ENCODE peak calls at places on chromosomes 5 and 9, in seven cellular contexts. A, S, O, G, Y, N and W are unnamed samples.

GRCh38 chr9:110048976-110049698 is 158.8 kb downstream of the C9orf152 start:
- DNase-seq in A (peak), S (peak), O (peak), G (peak), Y (no peak), N (peak), W (no peak)

GRCh38 chr5:181053760-181054122 is 13.7 kb downstream of the BTNL9 start:
- DNase-seq in A (peak), S (no peak), O (peak), G (no peak), Y (no peak), N (no peak), W (no peak)

GRCh38 chr9:127174386-127175318 is 52.2 kb upstream of the ANGPTL2 start:
- DNase-seq in A (no peak), S (no peak), O (no peak), G (no peak), Y (no peak), N (peak), W (no peak)

GRCh38 chr5:137367951-137368350 is 131.2 kb downstream of the SPOCK1 start:
- DNase-seq in A (no peak), S (no peak), O (no peak), G (no peak), Y (no peak), N (no peak), W (peak)

GRCh38 chr5:38105231-38105570 is 153.2 kb upstream of the EGFLAM start:
- DNase-seq in A (no peak), S (no peak), O (no peak), G (no peak), Y (no peak), N (no peak), W (no peak)

GRCh38 chr9:78026416-78026815 is 5.2 kb downstream of the GNAQ start:
- DNase-seq in A (peak), S (no peak), O (no peak), G (peak), Y (peak), N (no peak), W (no peak)

GRCh38 chr5:168979140-168979539 is 321.8 kb downstream of the SLIT3 start:
- DNase-seq in A (peak), S (no peak), O (no peak), G (no peak), Y (no peak), N (no peak), W (peak)

GRCh38 chr9:5140151-5140550 is 45.3 kb downstream of the INSL6 start:
- DNase-seq in A (no peak), S (no peak), O (no peak), G (peak), Y (peak), N (no peak), W (no peak)

GRCh38 chr5:132253008-132253441 is 4.5 kb upstream of the PDLIM4 start:
- DNase-seq in A (no peak), S (no peak), O (no peak), G (no peak), Y (no peak), N (no peak), W (no peak)

GRCh38 chr5:176725521-176725920 is 78.2 kb downstream of the TSPAN17 start:
- DNase-seq in A (no peak), S (no peak), O (no peak), G (peak), Y (no peak), N (no peak), W (no peak)

GRCh38 chr5:15499528-15500325 is at the start of gene FBXL7:
- DNase-seq in A (peak), S (peak), O (peak), G (peak), Y (peak), N (peak), W (peak)

GRCh38 chr5:98102926-98103325 is 670.5 kb upstream of the RGMB start:
- DNase-seq in A (peak), S (no peak), O (no peak), G (no peak), Y (peak), N (no peak), W (no peak)

GRCh38 chr9:112341741-112342140 is 8.3 kb upstream of the PTBP3 start:
- DNase-seq in A (peak), S (no peak), O (peak), G (no peak), Y (no peak), N (peak), W (peak)

GRCh38 chr5:91384671-91385430 is 1.7 kb upstream of the ARRDC3 start:
- DNase-seq in A (peak), S (peak), O (peak), G (peak), Y (peak), N (peak), W (peak)

GRCh38 chr9:79572032-79572890 is 496 bp downstream of the TLE4 start:
- DNase-seq in A (peak), S (peak), O (peak), G (no peak), Y (peak), N (peak), W (peak)

GRCh38 chr9:91384954-91385353 is 23.2 kb upstream of the AUH start:
- DNase-seq in A (no peak), S (no peak), O (no peak), G (peak), Y (no peak), N (no peak), W (no peak)

GRCh38 chr5:1821862-1822261 is 20.7 kb downstream of the NDUFS6 start:
- DNase-seq in A (no peak), S (no peak), O (no peak), G (no peak), Y (no peak), N (no peak), W (no peak)

GRCh38 chr9:93354451-93354850 is 97.0 kb upstream of the FAM120A start:
- DNase-seq in A (no peak), S (no peak), O (no peak), G (peak), Y (no peak), N (no peak), W (no peak)

GRCh38 chr5:95709967-95710650 is 21.0 kb upstream of the RHOBTB3 start:
- DNase-seq in A (no peak), S (no peak), O (peak), G (no peak), Y (no peak), N (peak), W (no peak)

GRCh38 chr9:32395483-32396216 is 11.2 kb downstream of the ACO1 start:
- DNase-seq in A (peak), S (no peak), O (peak), G (peak), Y (peak), N (no peak), W (peak)

GRCh38 chr5:68086857-68087256 is 128.7 kb upstream of the PIK3R1 start:
- DNase-seq in A (peak), S (no peak), O (no peak), G (no peak), Y (peak), N (no peak), W (peak)

GRCh38 chr5:75005561-75005960 is 46.8 kb downstream of the GCNT4 start:
- DNase-seq in A (no peak), S (no peak), O (no peak), G (no peak), Y (no peak), N (no peak), W (no peak)

GRCh38 chr5:180499684-180500083 is 5.5 kb downstream of the CNOT6 start:
- DNase-seq in A (peak), S (no peak), O (no peak), G (peak), Y (no peak), N (no peak), W (no peak)

GRCh38 chr9:137316012-137316981 is 14.2 kb upstream of the NRARP start:
- DNase-seq in A (peak), S (peak), O (peak), G (no peak), Y (peak), N (peak), W (no peak)

GRCh38 chr5:102453716-102454115 is 45.1 kb downstream of the SLCO6A1 start:
- DNase-seq in A (no peak), S (no peak), O (no peak), G (no peak), Y (no peak), N (no peak), W (no peak)

GRCh38 chr9:121055642-121056143 is 5.6 kb upstream of the C5 start:
- DNase-seq in A (peak), S (no peak), O (peak), G (peak), Y (peak), N (peak), W (no peak)

GRCh38 chr5:55570026-55570425 is 35.3 kb upstream of the PLPP1 start:
- DNase-seq in A (peak), S (no peak), O (peak), G (no peak), Y (peak), N (no peak), W (peak)

GRCh38 chr9:3999706-4000105 is 300.2 kb downstream of the GLIS3 start:
- DNase-seq in A (no peak), S (no peak), O (no peak), G (no peak), Y (no peak), N (no peak), W (no peak)

GRCh38 chr5:91499943-91500531 is 116.9 kb upstream of the ARRDC3 start:
- DNase-seq in A (peak), S (peak), O (peak), G (peak), Y (peak), N (no peak), W (peak)

GRCh38 chr5:2009986-2010914 is 127.5 kb upstream of the IRX4 start:
- DNase-seq in A (no peak), S (no peak), O (no peak), G (no peak), Y (no peak), N (peak), W (no peak)

GRCh38 chr9:23526806-23527205 is 299.2 kb downstream of the ELAVL2 start:
- DNase-seq in A (no peak), S (no peak), O (no peak), G (peak), Y (no peak), N (no peak), W (no peak)

GRCh38 chr9:107044872-107045271 is 181.9 kb downstream of the ZNF462 start:
- DNase-seq in A (no peak), S (no peak), O (peak), G (no peak), Y (no peak), N (peak), W (no peak)

GRCh38 chr5:54207566-54207965 is 102.8 kb downstream of the ARL15 start:
- DNase-seq in A (no peak), S (no peak), O (peak), G (no peak), Y (no peak), N (peak), W (no peak)

GRCh38 chr5:3389471-3390026 is 206.1 kb upstream of the IRX1 start:
- DNase-seq in A (no peak), S (no peak), O (peak), G (no peak), Y (no peak), N (no peak), W (no peak)

GRCh38 chr5:35826561-35826960 is 30.1 kb upstream of the IL7R start:
- DNase-seq in A (no peak), S (no peak), O (no peak), G (no peak), Y (no peak), N (no peak), W (no peak)

DNA sequence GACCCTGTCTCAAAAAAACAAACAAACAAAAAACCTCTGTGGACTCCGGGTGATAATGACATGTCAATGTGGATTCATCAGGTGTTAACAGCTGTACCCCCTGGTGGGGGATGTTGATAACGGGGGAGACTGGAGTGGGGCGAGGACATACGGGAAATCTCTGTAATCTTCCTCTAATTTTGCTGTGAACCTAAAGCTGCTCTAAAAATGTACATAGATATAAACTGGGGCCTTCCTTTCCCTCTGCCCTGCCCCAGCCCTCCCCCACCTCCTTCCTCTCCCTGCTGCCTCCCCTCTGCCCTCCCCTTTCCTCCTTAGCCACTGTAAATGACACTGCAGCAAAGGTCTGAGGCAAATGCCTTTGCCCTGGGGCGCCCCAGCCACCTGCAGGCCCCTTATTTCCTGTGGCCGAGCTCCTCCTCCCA is 1.4 kb upstream of the CEL start:
- DNase-seq in A (no peak), S (no peak), O (peak), G (no peak), Y (no peak), N (peak), W (no peak)
- TF ChIP-seq CTCF in A (no peak), S (no peak), O (no peak), G (no peak), Y (no peak), N (peak), W (no peak)

DNA sequence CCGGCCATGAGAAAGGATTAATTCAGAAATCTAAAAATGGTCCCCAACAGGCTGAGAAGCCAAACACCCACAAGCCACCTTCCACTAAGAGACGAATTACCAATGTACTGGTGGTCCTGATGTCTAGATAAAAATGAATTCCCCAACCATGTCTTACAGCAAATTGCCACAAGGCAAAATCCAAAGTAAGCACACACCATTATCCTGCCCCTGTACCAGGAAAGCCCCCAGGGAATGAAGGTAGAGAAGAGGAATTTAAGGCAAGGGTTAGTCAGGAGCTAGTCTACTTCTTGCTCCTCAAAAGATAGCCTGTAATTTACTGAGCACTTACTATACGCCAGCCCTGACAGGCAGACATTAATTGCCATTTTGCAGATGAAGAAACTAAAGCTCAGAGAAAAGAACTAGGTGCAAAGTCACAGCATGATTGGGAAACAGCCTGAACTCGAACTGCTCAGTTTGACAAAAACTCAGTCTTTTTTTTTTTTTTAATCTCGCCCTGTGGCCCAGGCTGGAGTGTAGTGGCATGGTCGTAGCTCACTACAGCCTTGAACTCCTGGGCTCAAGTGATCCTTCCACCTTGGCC is 64.3 kb downstream of the RAPGEF1 start:
- DNase-seq in A (no peak), S (no peak), O (no peak), G (no peak), Y (no peak), N (no peak), W (no peak)
- H3K4me3 ChIP-seq in A (no peak), S (peak), O (no peak), G (no peak), Y (no peak), N (no peak), W (no peak)

DNA sequence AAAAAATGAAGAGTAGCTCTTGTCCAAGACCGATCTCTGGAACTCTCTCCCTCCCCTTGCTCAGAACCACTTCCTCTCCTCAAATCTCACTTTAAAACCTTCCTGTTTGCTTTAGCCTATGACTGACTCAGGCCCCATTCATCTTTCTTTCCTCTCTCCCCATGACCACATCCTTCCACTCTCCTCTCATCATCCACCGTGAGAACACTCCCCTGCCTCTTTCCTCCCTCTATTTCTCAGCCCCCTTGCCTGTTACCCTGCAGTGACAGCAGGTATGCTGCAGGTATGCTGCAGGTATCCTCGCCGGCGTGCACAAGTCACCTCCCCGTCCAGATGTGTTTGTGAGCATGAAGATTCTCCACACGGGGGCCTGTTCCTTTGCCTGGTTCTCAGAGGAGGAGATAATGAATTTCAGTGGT is 505.3 kb downstream of the CCDC171 start:
- DNase-seq in A (peak), S (no peak), O (peak), G (peak), Y (peak), N (peak), W (peak)
- TF ChIP-seq CTCF in A (no peak), S (no peak), O (no peak), G (no peak), Y (no peak), N (no peak), W (no peak)

GRCh38 chr9:122086873-122087272 is 6.2 kb downstream of the TTLL11 start:
- DNase-seq in A (no peak), S (no peak), O (no peak), G (no peak), Y (no peak), N (no peak), W (no peak)
- H3K4me3 ChIP-seq in A (no peak), S (no peak), O (no peak), G (no peak), Y (no peak), N (no peak), W (no peak)

GRCh38 chr5:10354048-10354872 is 765 bp downstream of the MARCHF6 start:
- DNase-seq in A (peak), S (peak), O (peak), G (no peak), Y (peak), N (peak), W (peak)

GRCh38 chr5:10352404-10353240 is 873 bp upstream of the MARCHF6 start:
- DNase-seq in A (peak), S (no peak), O (peak), G (no peak), Y (peak), N (no peak), W (no peak)

GRCh38 chr5:10355071-10355889 is 1.8 kb downstream of the MARCHF6 start:
- DNase-seq in A (peak), S (peak), O (no peak), G (peak), Y (peak), N (no peak), W (peak)

GRCh38 chr5:10351882-10352395 is 1.6 kb upstream of the MARCHF6 start:
- DNase-seq in A (no peak), S (no peak), O (no peak), G (no peak), Y (no peak), N (peak), W (no peak)

DNA sequence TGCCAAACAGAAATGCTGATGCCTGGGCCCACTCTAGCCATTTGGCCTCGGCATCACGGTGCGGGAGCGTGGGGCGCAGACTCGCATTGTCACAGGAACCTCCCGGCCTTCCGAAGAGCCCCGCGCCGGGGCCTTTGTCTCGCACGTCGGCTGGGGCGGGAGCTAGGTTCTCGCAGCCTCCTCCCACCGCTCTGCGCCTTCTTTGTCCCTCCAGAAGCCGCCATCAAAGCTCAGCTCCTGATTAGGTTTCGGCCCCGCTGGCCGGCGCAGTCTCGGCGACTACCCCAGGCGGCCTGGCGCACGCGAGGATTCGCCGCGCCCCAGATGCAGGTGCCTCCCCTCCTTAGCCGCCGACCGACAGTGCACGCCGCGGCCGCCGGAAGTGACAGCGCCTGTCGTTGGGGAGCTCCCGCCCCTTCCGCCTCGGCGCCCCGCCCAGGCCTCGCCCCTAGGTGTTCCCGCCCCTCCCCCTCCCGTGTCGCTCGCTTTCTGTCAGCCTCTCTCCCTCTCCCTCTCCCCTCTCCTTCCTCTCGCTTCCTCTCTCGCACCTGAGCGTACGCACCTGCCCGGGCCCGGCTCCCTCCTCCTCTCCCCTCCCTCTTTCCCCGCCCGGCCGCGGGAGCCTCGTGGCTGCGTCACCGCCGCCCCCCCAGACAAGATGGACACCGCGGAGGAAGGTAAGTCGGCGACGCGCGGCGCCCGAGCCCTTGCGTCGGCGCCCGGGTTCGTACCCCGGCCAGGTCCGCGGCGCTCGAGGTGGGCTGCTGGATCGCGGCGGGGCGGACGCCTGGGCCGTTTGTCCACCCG is at the start of gene MARCHF6:
- DNase-seq in A (peak), S (peak), O (peak), G (peak), Y (peak), N (peak), W (peak)
- TF ChIP-seq CTCF in A (no peak), S (no peak), O (no peak), G (no peak), Y (no peak), N (no peak), W (no peak)

GRCh38 chr5:83549681-83550080 is 78.1 kb downstream of the VCAN start:
- DNase-seq in A (no peak), S (no peak), O (no peak), G (no peak), Y (peak), N (no peak), W (peak)

GRCh38 chr5:83547889-83548288 is 76.3 kb downstream of the VCAN start:
- DNase-seq in A (no peak), S (no peak), O (no peak), G (no peak), Y (no peak), N (no peak), W (no peak)

GRCh38 chr5:83551826-83552225 is 80.3 kb downstream of the VCAN start:
- DNase-seq in A (peak), S (no peak), O (no peak), G (peak), Y (peak), N (no peak), W (peak)

GRCh38 chr5:83547156-83547555 is 75.6 kb downstream of the VCAN start:
- DNase-seq in A (no peak), S (no peak), O (no peak), G (no peak), Y (no peak), N (no peak), W (peak)

GRCh38 chr5:83548556-83548955 is 77.0 kb downstream of the VCAN start:
- DNase-seq in A (peak), S (no peak), O (no peak), G (no peak), Y (peak), N (no peak), W (peak)
- H3K4me3 ChIP-seq in A (no peak), S (no peak), O (no peak), G (no peak), Y (no peak), N (no peak), W (no peak)